ENCODE peak calls at places on chromosome 19, in ten cellular contexts. D is T follicular helper cell; Q is EL; F is Right ventricle myocardium superior; R is breast epithelium; A is hypothalamus; B is KBM-7; U is IMR-90; C is activated T-helper 9 cell treated with anti-CD3 and anti-CD28 coated beads, Interleukin-2, amount 50 U/mL, for 16 hours; E is GM06990. K is an unnamed sample.
A peak's percentile ranks its signal among the peaks of the same experiment; 100 is the strongest.

GRCh38 chr19:19461671-19462622 is 53.4 kb downstream of the TSSK6 start:
- DNase-seq in D (no peak), Q (no peak), F (peak; percentile 79), R (no peak), A (no peak), B (peak; percentile 49), U (no peak), C (no peak), E (no peak), K (no peak)

GRCh38 chr19:53254451-53255341 is at the start of gene ZNF677:
- DNase-seq in D (peak; percentile 56), Q (peak; percentile 87), F (peak; percentile 96), R (peak; percentile 85), A (peak; percentile 93), B (no peak), U (peak; percentile 76), C (peak; percentile 73), E (peak; percentile 6), K (peak; percentile 62)

GRCh38 chr19:49663224-49663623 is 2.4 kb downstream of the IRF3 start:
- DNase-seq in D (no peak), Q (no peak), F (no peak), R (no peak), A (no peak), B (no peak), U (no peak), C (no peak), E (no peak), K (no peak)

GRCh38 chr19:33080761-33081681 is at the start of gene GPATCH1:
- DNase-seq in D (peak; percentile 76), Q (peak; percentile 87), F (peak; percentile 94), R (peak; percentile 79), A (peak; percentile 82), B (peak; percentile 82), U (peak; percentile 73), C (peak; percentile 78), E (peak; percentile 90), K (peak; percentile 78)

GRCh38 chr19:42547927-42548326 is 19.6 kb upstream of the CEACAM1 start:
- DNase-seq in D (no peak), Q (no peak), F (no peak), R (no peak), A (no peak), B (no peak), U (no peak), C (no peak), E (no peak), K (no peak)

GRCh38 chr19:55101261-55101660 is 16.2 kb downstream of the PPP1R12C start:
- DNase-seq in D (no peak), Q (no peak), F (no peak), R (no peak), A (no peak), B (no peak), U (no peak), C (no peak), E (no peak), K (no peak)

GRCh38 chr19:33740811-33741396 is 55.8 kb upstream of the KCTD15 start:
- DNase-seq in D (no peak), Q (peak; percentile 26), F (no peak), R (no peak), A (no peak), B (peak; percentile 48), U (peak; percentile 38), C (no peak), E (no peak), K (no peak)

GRCh38 chr19:3483226-3483628 is at the start of gene SMIM44:
- DNase-seq in D (no peak), Q (no peak), F (no peak), R (no peak), A (no peak), B (no peak), U (no peak), C (no peak), E (no peak), K (no peak)

GRCh38 chr19:8811315-8812172 is 20.6 kb downstream of the ZNF558 start:
- DNase-seq in D (no peak), Q (no peak), F (no peak), R (no peak), A (no peak), B (peak; percentile 16), U (peak; percentile 15), C (no peak), E (no peak), K (no peak)

GRCh38 chr19:10899171-10899653 is 27.9 kb downstream of the CARM1 start:
- DNase-seq in D (no peak), Q (no peak), F (peak; percentile 76), R (peak; percentile 89), A (peak; percentile 27), B (no peak), U (no peak), C (no peak), E (no peak), K (no peak)

GRCh38 chr19:10762656-10763055 is 44.8 kb downstream of the DNM2 start:
- DNase-seq in D (no peak), Q (no peak), F (no peak), R (no peak), A (no peak), B (no peak), U (no peak), C (no peak), E (no peak), K (no peak)

GRCh38 chr19:32489971-32490370 is 84.4 kb downstream of the DPY19L3 start:
- DNase-seq in D (no peak), Q (peak; percentile 6), F (no peak), R (no peak), A (no peak), B (no peak), U (peak; percentile 6), C (no peak), E (no peak), K (no peak)

GRCh38 chr19:43464089-43464775 is 1.2 kb downstream of the LYPD3 start:
- DNase-seq in D (no peak), Q (no peak), F (peak; percentile 89), R (peak; percentile 76), A (peak; percentile 53), B (no peak), U (no peak), C (peak; percentile 59), E (no peak), K (no peak)

GRCh38 chr19:45473366-45474190 is 5.8 kb downstream of the FOSB start:
- DNase-seq in D (peak; percentile 72), Q (no peak), F (no peak), R (no peak), A (no peak), B (no peak), U (no peak), C (no peak), E (no peak), K (no peak)

GRCh38 chr19:28971513-28971912 is 241.4 kb downstream of the UQCRFS1 start:
- DNase-seq in D (no peak), Q (no peak), F (no peak), R (no peak), A (no peak), B (no peak), U (no peak), C (no peak), E (no peak), K (no peak)

GRCh38 chr19:33339016-33339749 is 34.3 kb upstream of the CEBPG start:
- DNase-seq in D (no peak), Q (no peak), F (no peak), R (no peak), A (no peak), B (no peak), U (no peak), C (no peak), E (no peak), K (no peak)

K was measured in T-helper 17 cell.